ENCODE peak calls at places on chromosomes 12 and 14, in eight cellular contexts. Q, S, P, K, M, Z, E and R are unnamed samples.

GRCh38 chr14:65280653-65281052 is 131.9 kb upstream of the FUT8 start:
- DNase-seq in Q (no peak), S (no peak), P (no peak), K (no peak), M (no peak), Z (no peak), E (no peak), R (no peak)

GRCh38 chr14:104333903-104334811 is 195.8 kb downstream of the KIF26A start:
- DNase-seq in Q (no peak), S (no peak), P (no peak), K (no peak), M (no peak), Z (peak; percentile 26), E (no peak), R (no peak)

GRCh38 chr14:34628681-34629135 is 1.2 kb downstream of the SNX6 start:
- DNase-seq in Q (no peak), S (no peak), P (peak; percentile 19), K (peak; percentile 40), M (no peak), Z (no peak), E (peak; percentile 21), R (no peak)

GRCh38 chr12:97308576-97309198 is 153.9 kb upstream of the RMST start:
- DNase-seq in Q (peak; percentile 19), S (no peak), P (no peak), K (peak; percentile 36), M (no peak), Z (no peak), E (peak; percentile 76), R (no peak)

GRCh38 chr14:105179191-105179590 is 1.9 kb downstream of the NUDT14 start:
- DNase-seq in Q (no peak), S (no peak), P (no peak), K (no peak), M (no peak), Z (no peak), E (no peak), R (no peak)

GRCh38 chr14:21024668-21025373 is at the start of gene NDRG2:
- DNase-seq in Q (no peak), S (peak; percentile 83), P (peak; percentile 72), K (peak; percentile 70), M (peak; percentile 85), Z (no peak), E (no peak), R (peak; percentile 85)

GRCh38 chr12:27331299-27331926 is 1.2 kb upstream of the BMAL2 start:
- DNase-seq in Q (no peak), S (peak; percentile 76), P (peak; percentile 19), K (peak; percentile 90), M (no peak), Z (peak; percentile 69), E (peak; percentile 98), R (no peak)

GRCh38 chr14:34978444-34978843 is 4.3 kb upstream of the SRP54 start:
- DNase-seq in Q (no peak), S (no peak), P (no peak), K (no peak), M (no peak), Z (no peak), E (no peak), R (no peak)

GRCh38 chr14:81396108-81396507 is 4.0 kb downstream of the STON2 start:
- DNase-seq in Q (no peak), S (no peak), P (no peak), K (peak; percentile 51), M (no peak), Z (no peak), E (peak; percentile 13), R (no peak)

GRCh38 chr12:75579552-75579951 is 68.1 kb upstream of the KRR1 start:
- DNase-seq in Q (no peak), S (no peak), P (no peak), K (no peak), M (no peak), Z (no peak), E (no peak), R (no peak)

GRCh38 chr14:28777773-28778606 is 11.4 kb downstream of the FOXG1 start:
- DNase-seq in Q (no peak), S (no peak), P (no peak), K (no peak), M (no peak), Z (no peak), E (no peak), R (no peak)

GRCh38 chr12:120666577-120667390 is 20.2 kb upstream of the MLEC start:
- DNase-seq in Q (no peak), S (no peak), P (no peak), K (no peak), M (no peak), Z (no peak), E (no peak), R (no peak)

GRCh38 chr14:89221109-89221508 is 195.9 kb downstream of the FOXN3 start:
- DNase-seq in Q (peak; percentile 87), S (no peak), P (no peak), K (peak; percentile 64), M (no peak), Z (no peak), E (peak; percentile 76), R (no peak)

GRCh38 chr12:43434614-43435013 is 117.4 kb downstream of the ADAMTS20 start:
- DNase-seq in Q (no peak), S (no peak), P (no peak), K (no peak), M (no peak), Z (no peak), E (no peak), R (no peak)

GRCh38 chr12:30200864-30201263 is 417.1 kb upstream of the TMTC1 start:
- DNase-seq in Q (no peak), S (no peak), P (no peak), K (no peak), M (no peak), Z (no peak), E (no peak), R (peak; percentile 16)

GRCh38 chr14:106491851-106492250 is 965.5 kb downstream of the TMEM121 start:
- DNase-seq in Q (no peak), S (no peak), P (peak; percentile 30), K (peak; percentile 62), M (no peak), Z (peak; percentile 48), E (peak; percentile 25), R (no peak)

GRCh38 chr14:61584258-61584657 is 111.1 kb upstream of the HIF1A start:
- DNase-seq in Q (no peak), S (no peak), P (no peak), K (peak; percentile 90), M (no peak), Z (no peak), E (peak; percentile 95), R (no peak)

GRCh38 chr12:92927055-92927435 is 2.0 kb downstream of the EEA1 start:
- DNase-seq in Q (no peak), S (peak; percentile 62), P (peak; percentile 61), K (peak; percentile 33), M (peak; percentile 2), Z (no peak), E (peak; percentile 63), R (no peak)

GRCh38 chr12:105440037-105440664 is 109.7 kb downstream of the C12orf75 start:
- DNase-seq in Q (no peak), S (no peak), P (no peak), K (no peak), M (no peak), Z (no peak), E (no peak), R (no peak)

GRCh38 chr12:90253674-90254181 is 545.1 kb upstream of the ATP2B1 start:
- DNase-seq in Q (no peak), S (peak; percentile 46), P (peak; percentile 24), K (peak; percentile 66), M (peak; percentile 16), Z (peak; percentile 59), E (peak; percentile 94), R (no peak)

GRCh38 chr12:11578461-11578993 is 70.9 kb upstream of the ETV6 start:
- DNase-seq in Q (no peak), S (no peak), P (no peak), K (no peak), M (no peak), Z (no peak), E (no peak), R (no peak)

GRCh38 chr12:76489737-76490136 is 69.8 kb downstream of the OSBPL8 start:
- DNase-seq in Q (no peak), S (no peak), P (no peak), K (no peak), M (no peak), Z (no peak), E (peak; percentile 63), R (no peak)

GRCh38 chr12:120625557-120626419 is 14.6 kb upstream of the CABP1 start:
- DNase-seq in Q (no peak), S (peak; percentile 64), P (peak; percentile 11), K (no peak), M (no peak), Z (no peak), E (peak; percentile 31), R (no peak)

GRCh38 chr12:103303484-103303883 is 192.3 kb downstream of the C12orf42 start:
- DNase-seq in Q (no peak), S (no peak), P (no peak), K (no peak), M (no peak), Z (no peak), E (no peak), R (no peak)

GRCh38 chr12:108609535-108610335 is 11.9 kb upstream of the TMEM119 start:
- DNase-seq in Q (no peak), S (no peak), P (no peak), K (peak; percentile 61), M (no peak), Z (peak; percentile 100), E (peak; percentile 85), R (no peak)

GRCh38 chr12:123942277-123942653 is 30.4 kb downstream of the CCDC92 start:
- DNase-seq in Q (no peak), S (no peak), P (no peak), K (peak; percentile 65), M (peak; percentile 46), Z (peak; percentile 82), E (peak; percentile 93), R (no peak)

GRCh38 chr12:121089031-121089812 is 43.5 kb upstream of the P2RX7 start:
- DNase-seq in Q (no peak), S (no peak), P (no peak), K (no peak), M (no peak), Z (no peak), E (no peak), R (no peak)

GRCh38 chr12:32435921-32436710 is 36.8 kb downstream of the FGD4 start:
- DNase-seq in Q (no peak), S (no peak), P (no peak), K (no peak), M (no peak), Z (no peak), E (peak; percentile 63), R (no peak)

GRCh38 chr14:91835920-91836843 is 31.2 kb downstream of the TC2N start:
- DNase-seq in Q (peak; percentile 30), S (peak; percentile 93), P (peak; percentile 86), K (peak; percentile 87), M (peak; percentile 25), Z (no peak), E (peak; percentile 19), R (peak; percentile 88)

GRCh38 chr14:105989746-105990302 is 463.4 kb downstream of the TMEM121 start:
- DNase-seq in Q (peak; percentile 26), S (no peak), P (peak; percentile 47), K (no peak), M (no peak), Z (no peak), E (no peak), R (no peak)

GRCh38 chr12:65524666-65525065 is 246.2 kb downstream of the MSRB3 start:
- DNase-seq in Q (no peak), S (no peak), P (no peak), K (peak; percentile 74), M (no peak), Z (no peak), E (peak; percentile 92), R (no peak)